ENCODE peak calls at places on chromosomes 6 and 20, in eight cellular contexts. H is ELF-1, C is CD14-positive monocyte, D is ureter, Y is gastrocnemius medialis, P is PC-9, I is NCI-H774, X is GM04504. W is an unnamed sample.

GRCh38 chr6:160456214-160456546 is 108.0 kb downstream of the SLC22A3 start:
- DNase-seq in P (no peak), C (no peak), I (no peak), D (no peak), Y (no peak), X (no peak), H (no peak), W (no peak)

GRCh38 chr6:83429857-83430605 is 820 bp downstream of the ME1 start:
- DNase-seq in X (no peak), Y (no peak), P (peak), C (no peak), D (no peak), I (peak), H (peak), W (peak)

GRCh38 chr6:162533009-162533400 is 194.6 kb downstream of the PRKN start:
- DNase-seq in D (no peak), Y (no peak), X (no peak), I (no peak), P (no peak), H (peak), C (no peak), W (peak)

GRCh38 chr20:513429-513828 is 30.2 kb downstream of the CSNK2A1 start:
- DNase-seq in P (no peak), H (no peak), D (no peak), I (no peak), Y (no peak), C (no peak), X (no peak), W (no peak)

GRCh38 chr6:26336355-26337198 is 28.4 kb upstream of the BTN3A2 start:
- DNase-seq in D (no peak), P (peak), C (no peak), Y (no peak), X (no peak), I (no peak), H (no peak), W (no peak)

GRCh38 chr6:87574237-87574636 is 15.6 kb downstream of the RARS2 start:
- DNase-seq in X (no peak), I (peak), C (no peak), P (no peak), D (no peak), Y (no peak), H (no peak), W (no peak)

GRCh38 chr20:6074145-6074561 is 20.3 kb upstream of the LRRN4 start:
- DNase-seq in I (no peak), Y (no peak), D (no peak), H (peak), X (no peak), P (no peak), C (no peak), W (no peak)

GRCh38 chr6:112933947-112934346 is 586.8 kb downstream of the RFPL4B start:
- DNase-seq in D (no peak), Y (no peak), H (no peak), X (no peak), C (no peak), I (no peak), P (no peak), W (no peak)

GRCh38 chr20:22723659-22724058 is 139.3 kb upstream of the FOXA2 start:
- DNase-seq in X (no peak), H (no peak), C (no peak), P (no peak), I (no peak), D (no peak), Y (no peak), W (no peak)

GRCh38 chr6:132401120-132401940 is at the start of gene MOXD1:
- DNase-seq in I (peak), C (no peak), Y (no peak), P (peak), X (peak), H (peak), D (no peak), W (peak)

GRCh38 chr6:7335519-7335918 is 22.5 kb upstream of the SSR1 start:
- DNase-seq in C (no peak), Y (no peak), D (no peak), H (no peak), X (no peak), I (no peak), P (no peak), W (peak)

GRCh38 chr6:158259136-158259535 is 53.1 kb upstream of the TULP4 start:
- DNase-seq in H (no peak), D (no peak), Y (no peak), P (no peak), C (no peak), I (no peak), X (no peak), W (no peak)

GRCh38 chr20:10857362-10858070 is 183.7 kb upstream of the JAG1 start:
- DNase-seq in Y (no peak), X (no peak), H (no peak), C (peak), D (peak), I (no peak), P (no peak), W (no peak)

GRCh38 chr20:48831702-48832422 is 4.1 kb upstream of the PREX1 start:
- DNase-seq in H (peak), I (no peak), D (peak), Y (no peak), X (peak), P (peak), C (no peak), W (peak)

GRCh38 chr6:138979365-138979764 is 8.7 kb downstream of the REPS1 start:
- DNase-seq in H (no peak), D (no peak), C (no peak), Y (no peak), P (no peak), I (no peak), X (no peak), W (peak)

W was measured in trophoblast cell.